ENCODE peak calls at places on chromosomes 3 and 15, in four cellular contexts. Q is H9, T is IMR-90, P is H1. I is an unnamed sample.

GRCh38 chr3:197490659-197491058 is 65.1 kb downstream of the BDH1 start:
- DNase-seq in T (no peak), Q (no peak), P (no peak), I (no peak)

GRCh38 chr3:12318758-12319621 is 30.1 kb downstream of the PPARG start:
- DNase-seq in Q (no peak), P (no peak), T (no peak), I (no peak)

GRCh38 chr15:78620839-78621421 is at the start of gene CHRNA3:
- DNase-seq in T (no peak), Q (peak; percentile 63), P (peak; percentile 63), I (peak; percentile 23)

GRCh38 chr3:12415014-12415653 is 69.1 kb upstream of the TSEN2 start:
- DNase-seq in P (no peak), Q (no peak), T (no peak), I (no peak)

GRCh38 chr3:105367063-105367405 is 325 bp downstream of the ALCAM start:
- DNase-seq in P (no peak), T (no peak), Q (peak; percentile 35), I (no peak)

GRCh38 chr3:11476814-11477213 is 166.9 kb downstream of the VGLL4 start:
- DNase-seq in T (no peak), P (no peak), Q (no peak), I (no peak)

GRCh38 chr3:7728566-7729519 is 772.8 kb upstream of the LMCD1 start:
- DNase-seq in Q (no peak), P (no peak), T (no peak), I (peak; percentile 40)

GRCh38 chr15:29990035-29990434 is 92.7 kb upstream of the GOLGA8J start:
- DNase-seq in T (no peak), Q (no peak), P (no peak), I (peak; percentile 37)

GRCh38 chr15:63344737-63345390 is 36.8 kb downstream of the CA12 start:
- DNase-seq in P (no peak), T (peak; percentile 47), Q (no peak), I (no peak)

GRCh38 chr3:126807795-126808194 is 103.8 kb downstream of the CHCHD6 start:
- DNase-seq in P (no peak), Q (no peak), T (peak; percentile 40), I (no peak)

GRCh38 chr3:129732200-129732876 is 125.9 kb upstream of the PLXND1 start:
- DNase-seq in P (no peak), T (peak; percentile 75), Q (no peak), I (no peak)

GRCh38 chr3:154971341-154971740 is 108.8 kb upstream of the MME start:
- DNase-seq in P (no peak), Q (no peak), T (peak; percentile 17), I (no peak)

GRCh38 chr3:112512320-112512719 is 13.0 kb upstream of the BTLA start:
- DNase-seq in P (no peak), T (no peak), Q (no peak), I (peak; percentile 58)

GRCh38 chr3:128075516-128076464 is 23.6 kb downstream of the SEC61A1 start:
- DNase-seq in Q (peak; percentile 93), T (peak; percentile 79), P (peak; percentile 100), I (peak; percentile 95)

GRCh38 chr3:16482770-16483531 is 30.5 kb downstream of the RFTN1 start:
- DNase-seq in Q (peak; percentile 75), P (peak; percentile 55), T (peak; percentile 39), I (peak; percentile 68)

GRCh38 chr3:39548282-39548681 is 80.8 kb downstream of the MOBP start:
- DNase-seq in P (no peak), Q (no peak), T (no peak), I (no peak)

GRCh38 chr3:163916596-163917560 is 1161.4 kb downstream of the SI start:
- DNase-seq in P (no peak), Q (no peak), T (no peak), I (peak; percentile 35)

GRCh38 chr3:150073031-150073430 is 102.3 kb upstream of the PFN2 start:
- DNase-seq in Q (no peak), P (no peak), T (peak; percentile 68), I (peak; percentile 71)

GRCh38 chr3:100992086-100993033 is 861 bp downstream of the ABI3BP start:
- DNase-seq in Q (no peak), P (no peak), T (peak; percentile 55), I (peak; percentile 12)

GRCh38 chr3:30642715-30643361 is 36.4 kb downstream of the TGFBR2 start:
- DNase-seq in P (no peak), Q (no peak), T (no peak), I (no peak)

GRCh38 chr3:11591401-11592266 is 52.1 kb downstream of the VGLL4 start:
- DNase-seq in P (no peak), T (peak; percentile 87), Q (peak; percentile 54), I (peak; percentile 98)

GRCh38 chr3:62210016-62210415 is 163.3 kb downstream of the FEZF2 start:
- DNase-seq in T (no peak), P (no peak), Q (no peak), I (no peak)

GRCh38 chr15:74060251-74060650 is 22.1 kb downstream of the GOLGA6A start:
- DNase-seq in P (no peak), T (no peak), Q (no peak), I (no peak)

GRCh38 chr3:124409650-124410275 is 320.5 kb upstream of the UMPS start:
- DNase-seq in P (no peak), Q (no peak), T (peak; percentile 60), I (peak; percentile 81)
- H2BK120ac ChIP-seq in P (no peak overlapping the region), Q (no peak overlapping the region), T (peak overlapping the region; percentile 90), I (no peak overlapping the region)

DNA sequence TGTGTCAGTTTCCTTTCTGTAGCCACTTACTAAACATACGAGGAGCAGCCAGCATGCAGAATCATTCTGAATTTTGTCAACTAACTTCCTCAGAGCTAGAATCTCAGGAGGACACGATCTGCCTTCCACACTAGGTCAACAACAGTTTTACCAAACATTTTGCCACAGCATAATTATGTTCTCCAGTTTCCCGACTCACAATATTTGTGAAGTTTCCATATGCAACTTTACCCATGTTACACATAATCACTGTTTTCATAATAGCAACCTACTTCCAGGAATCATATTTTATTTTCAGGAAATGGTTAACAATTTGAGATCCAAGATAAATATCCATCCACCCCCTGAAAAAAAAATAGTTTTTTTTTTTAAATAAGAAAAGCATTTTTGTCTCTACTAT is 595.0 kb downstream of the PYDC2 start:
- DNase-seq in P (no peak), T (no peak), Q (no peak), I (no peak)
- H3K56ac ChIP-seq in P (no peak overlapping the region), T (no peak overlapping the region), Q (no peak overlapping the region), I (no peak overlapping the region)

DNA sequence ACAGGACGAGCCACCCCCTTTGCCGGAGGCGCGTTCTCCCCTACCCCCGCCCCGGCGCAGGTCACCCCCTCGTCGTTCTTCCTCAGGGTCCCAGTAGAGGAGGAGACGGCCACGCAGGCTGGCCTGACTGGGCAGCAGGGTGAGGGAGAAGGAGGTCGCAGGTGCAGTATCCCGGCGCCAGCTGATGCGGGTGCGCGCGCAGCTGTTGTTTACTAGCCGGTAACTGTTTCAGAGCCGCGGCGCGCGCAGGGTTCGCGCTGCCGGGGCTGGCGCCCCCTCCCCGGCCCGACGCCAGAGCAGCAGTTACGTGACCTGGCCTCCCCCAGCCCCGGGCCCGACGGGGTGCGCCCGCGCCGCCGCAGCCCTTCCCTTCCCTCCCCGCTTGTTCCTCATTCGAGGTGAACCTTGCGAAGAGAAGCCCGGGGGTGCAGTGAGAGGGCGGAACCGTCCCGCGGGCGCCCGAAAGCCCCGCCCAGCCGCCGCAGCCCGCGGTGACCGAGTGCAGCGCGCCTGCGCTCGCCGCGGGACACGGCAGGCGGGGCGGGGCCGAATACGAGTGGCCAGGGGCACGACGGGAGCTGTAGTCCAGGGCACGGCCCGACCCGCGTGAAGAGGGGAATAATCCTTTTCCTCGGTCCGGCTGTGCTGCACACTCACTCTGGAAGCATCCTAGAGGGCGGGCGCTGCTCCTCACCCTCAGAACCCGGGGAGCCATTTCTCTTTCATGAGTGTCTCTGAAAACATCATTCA is at the start of gene SLC12A6:
- DNase-seq in P (peak; percentile 93), T (peak; percentile 93), Q (peak; percentile 88), I (peak; percentile 90)
- H3K4ac ChIP-seq in P (no peak within 1 kb of the TSS), T (peak within 1 kb of the TSS; percentile 71), Q (no peak within 1 kb of the TSS), I (no peak within 1 kb of the TSS)

GRCh38 chr15:69094124-69095030 is 66.1 kb upstream of the GLCE start:
- DNase-seq in P (no peak), Q (no peak), T (no peak), I (no peak)

GRCh38 chr15:69093614-69094013 is 66.8 kb upstream of the GLCE start:
- DNase-seq in P (no peak), Q (no peak), T (no peak), I (no peak)

GRCh38 chr15:69092159-69092558 is 68.3 kb upstream of the GLCE start:
- DNase-seq in T (peak; percentile 64), P (no peak), Q (no peak), I (no peak)

GRCh38 chr15:69095280-69095679 is 65.2 kb upstream of the GLCE start:
- DNase-seq in Q (no peak), P (no peak), T (no peak), I (no peak)

DNA sequence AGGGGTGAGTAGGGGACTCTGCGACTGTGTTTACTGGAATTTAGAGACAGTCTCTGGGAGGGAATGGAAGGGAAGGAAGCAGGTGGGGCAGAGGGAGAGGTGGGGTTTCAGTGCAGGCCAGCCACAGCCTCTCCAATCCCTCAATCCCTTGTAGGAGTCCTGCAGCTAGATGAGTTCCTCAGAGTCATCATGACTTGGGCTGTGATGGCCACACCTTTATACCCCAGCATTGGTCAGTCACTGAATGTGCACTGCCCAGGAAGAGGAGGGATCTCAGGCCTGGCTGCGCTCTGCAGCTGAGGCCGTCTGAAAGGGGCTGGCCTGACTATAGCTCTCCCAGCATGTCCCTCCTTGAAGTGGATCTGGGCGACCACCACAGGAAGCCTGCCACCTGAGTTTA is 67.3 kb upstream of the GLCE start:
- DNase-seq in T (peak; percentile 12), P (no peak), Q (peak; percentile 86), I (peak; percentile 83)
- H2BK120ac ChIP-seq in T (no peak overlapping the region), P (no peak overlapping the region), Q (no peak overlapping the region), I (no peak overlapping the region)

DNA sequence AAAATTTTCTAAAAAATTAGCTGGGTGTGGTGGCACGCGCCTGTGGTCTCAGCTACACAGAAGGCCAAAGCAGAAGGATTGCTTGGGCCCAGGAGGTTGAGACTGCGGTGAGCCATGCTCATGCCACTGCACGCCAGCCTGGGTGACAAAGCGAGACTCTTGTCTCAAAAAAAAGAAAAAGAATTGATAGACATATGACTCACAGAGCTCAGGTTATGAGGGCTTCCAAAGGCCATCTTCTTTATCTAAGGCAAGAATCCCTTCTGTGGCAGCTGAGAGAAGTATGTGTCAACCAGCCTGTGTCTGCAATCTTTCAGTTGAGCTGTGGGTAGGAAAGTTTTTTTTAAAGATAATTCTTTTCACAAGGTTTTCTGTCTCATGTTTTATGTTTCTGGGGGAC is 53.9 kb downstream of the MRPS25 start:
- DNase-seq in P (no peak), T (no peak), Q (no peak), I (no peak)
- H3K56ac ChIP-seq in P (no peak overlapping the region), T (no peak overlapping the region), Q (no peak overlapping the region), I (no peak overlapping the region)